ENCODE peak calls at places on chromosomes 4 and X, in seven cellular contexts. One of them, this sample, is unnamed.

GRCh38 chr4:99490286-99490685 is 20.5 kb upstream of the C4orf17 start:
- DNase-seq in psoas muscle: no peak
- DNase-seq in stomach: no peak
- DNase-seq in fibroblast of pulmonary artery: no peak
- DNase-seq in hepatocyte: no peak
- DNase-seq in GM12864: no peak
- DNase-seq in mammary epithelial cell: no peak
- DNase-seq in this sample: no peak

GRCh38 chrX:20248592-20249192 is 18.0 kb downstream of the RPS6KA3 start:
- DNase-seq in psoas muscle: no peak
- DNase-seq in stomach: no peak
- DNase-seq in fibroblast of pulmonary artery: no peak
- DNase-seq in hepatocyte: no peak
- DNase-seq in GM12864: no peak
- DNase-seq in mammary epithelial cell: no peak
- DNase-seq in this sample: no peak

GRCh38 chr4:27666943-27667342 is 806.3 kb downstream of the STIM2 start:
- DNase-seq in psoas muscle: no peak
- DNase-seq in stomach: no peak
- DNase-seq in fibroblast of pulmonary artery: no peak
- DNase-seq in hepatocyte: no peak
- DNase-seq in GM12864: no peak
- DNase-seq in mammary epithelial cell: peak
- DNase-seq in this sample: no peak

GRCh38 chr4:66178901-66179300 is 508.6 kb upstream of the EPHA5 start:
- DNase-seq in psoas muscle: no peak
- DNase-seq in stomach: no peak
- DNase-seq in fibroblast of pulmonary artery: peak
- DNase-seq in hepatocyte: no peak
- DNase-seq in GM12864: no peak
- DNase-seq in mammary epithelial cell: no peak
- DNase-seq in this sample: peak

GRCh38 chr4:99024481-99025275 is 29.2 kb downstream of the METAP1 start:
- DNase-seq in psoas muscle: no peak
- DNase-seq in stomach: no peak
- DNase-seq in fibroblast of pulmonary artery: no peak
- DNase-seq in hepatocyte: no peak
- DNase-seq in GM12864: no peak
- DNase-seq in mammary epithelial cell: peak
- DNase-seq in this sample: no peak

GRCh38 chr4:145819246-145820181 is 119.1 kb downstream of the ZNF827 start:
- DNase-seq in psoas muscle: no peak
- DNase-seq in stomach: no peak
- DNase-seq in fibroblast of pulmonary artery: no peak
- DNase-seq in hepatocyte: no peak
- DNase-seq in GM12864: no peak
- DNase-seq in mammary epithelial cell: no peak
- DNase-seq in this sample: no peak

GRCh38 chr4:89765966-89766365 is 71.0 kb downstream of the SNCA start:
- DNase-seq in psoas muscle: no peak
- DNase-seq in stomach: no peak
- DNase-seq in fibroblast of pulmonary artery: peak
- DNase-seq in hepatocyte: no peak
- DNase-seq in GM12864: no peak
- DNase-seq in mammary epithelial cell: peak
- DNase-seq in this sample: peak

GRCh38 chrX:47222776-47223350 is 4.4 kb downstream of the CDK16 start:
- DNase-seq in psoas muscle: no peak
- DNase-seq in stomach: no peak
- DNase-seq in fibroblast of pulmonary artery: no peak
- DNase-seq in hepatocyte: no peak
- DNase-seq in GM12864: no peak
- DNase-seq in mammary epithelial cell: no peak
- DNase-seq in this sample: no peak

GRCh38 chr4:52716364-52717151 is 34.7 kb downstream of the ERVMER34-1 start:
- DNase-seq in psoas muscle: no peak
- DNase-seq in stomach: no peak
- DNase-seq in fibroblast of pulmonary artery: no peak
- DNase-seq in hepatocyte: no peak
- DNase-seq in GM12864: no peak
- DNase-seq in mammary epithelial cell: no peak
- DNase-seq in this sample: no peak

GRCh38 chrX:24426921-24427746 is 38.0 kb upstream of the PDK3 start:
- DNase-seq in psoas muscle: no peak
- DNase-seq in stomach: no peak
- DNase-seq in fibroblast of pulmonary artery: peak
- DNase-seq in hepatocyte: peak
- DNase-seq in GM12864: no peak
- DNase-seq in mammary epithelial cell: peak
- DNase-seq in this sample: peak

GRCh38 chr4:304987-305680 is at the start of gene ZNF732:
- DNase-seq in psoas muscle: no peak
- DNase-seq in stomach: no peak
- DNase-seq in fibroblast of pulmonary artery: peak
- DNase-seq in hepatocyte: no peak
- DNase-seq in GM12864: no peak
- DNase-seq in mammary epithelial cell: peak
- DNase-seq in this sample: peak

GRCh38 chr4:55008166-55009056 is 117.0 kb downstream of the KDR start:
- DNase-seq in psoas muscle: no peak
- DNase-seq in stomach: no peak
- DNase-seq in fibroblast of pulmonary artery: peak
- DNase-seq in hepatocyte: no peak
- DNase-seq in GM12864: no peak
- DNase-seq in mammary epithelial cell: no peak
- DNase-seq in this sample: no peak

GRCh38 chrX:3678287-3678686 is 35.2 kb downstream of the PRKX start:
- DNase-seq in psoas muscle: no peak
- DNase-seq in stomach: no peak
- DNase-seq in fibroblast of pulmonary artery: peak
- DNase-seq in hepatocyte: no peak
- DNase-seq in GM12864: no peak
- DNase-seq in mammary epithelial cell: no peak
- DNase-seq in this sample: peak

GRCh38 chrX:110399497-110399896 is 40.8 kb downstream of the RTL9 start:
- DNase-seq in psoas muscle: no peak
- DNase-seq in stomach: no peak
- DNase-seq in fibroblast of pulmonary artery: no peak
- DNase-seq in hepatocyte: no peak
- DNase-seq in GM12864: no peak
- DNase-seq in mammary epithelial cell: no peak
- DNase-seq in this sample: no peak

GRCh38 chr4:16783119-16783518 is 115.3 kb downstream of the LDB2 start:
- DNase-seq in psoas muscle: no peak
- DNase-seq in stomach: no peak
- DNase-seq in fibroblast of pulmonary artery: peak
- DNase-seq in hepatocyte: peak
- DNase-seq in GM12864: no peak
- DNase-seq in mammary epithelial cell: no peak
- DNase-seq in this sample: no peak

GRCh38 chr4:168101026-168101425 is 8.7 kb downstream of the ANXA10 start:
- DNase-seq in psoas muscle: no peak
- DNase-seq in stomach: no peak
- DNase-seq in fibroblast of pulmonary artery: peak
- DNase-seq in hepatocyte: no peak
- DNase-seq in GM12864: no peak
- DNase-seq in mammary epithelial cell: no peak
- DNase-seq in this sample: peak

GRCh38 chrX:101417981-101418841 is 10.2 kb downstream of the HNRNPH2 start:
- DNase-seq in psoas muscle: peak
- DNase-seq in stomach: peak
- DNase-seq in fibroblast of pulmonary artery: no peak
- DNase-seq in hepatocyte: peak
- DNase-seq in GM12864: no peak
- DNase-seq in mammary epithelial cell: no peak
- DNase-seq in this sample: no peak

GRCh38 chr4:16785800-16786527 is 112.5 kb downstream of the LDB2 start:
- DNase-seq in psoas muscle: no peak
- DNase-seq in stomach: no peak
- DNase-seq in fibroblast of pulmonary artery: no peak
- DNase-seq in hepatocyte: peak
- DNase-seq in GM12864: no peak
- DNase-seq in mammary epithelial cell: no peak
- DNase-seq in this sample: no peak

GRCh38 chr4:30943356-30943755 is 223.2 kb downstream of the PCDH7 start:
- DNase-seq in psoas muscle: no peak
- DNase-seq in stomach: no peak
- DNase-seq in fibroblast of pulmonary artery: peak
- DNase-seq in hepatocyte: no peak
- DNase-seq in GM12864: no peak
- DNase-seq in mammary epithelial cell: no peak
- DNase-seq in this sample: peak

GRCh38 chr4:55866290-55866907 is 13.0 kb downstream of the EXOC1 start:
- DNase-seq in psoas muscle: no peak
- DNase-seq in stomach: no peak
- DNase-seq in fibroblast of pulmonary artery: peak
- DNase-seq in hepatocyte: peak
- DNase-seq in GM12864: peak
- DNase-seq in mammary epithelial cell: peak
- DNase-seq in this sample: peak

GRCh38 chr4:169068423-169068822 is 58.4 kb upstream of the CBR4 start:
- DNase-seq in psoas muscle: no peak
- DNase-seq in stomach: no peak
- DNase-seq in fibroblast of pulmonary artery: no peak
- DNase-seq in hepatocyte: no peak
- DNase-seq in GM12864: no peak
- DNase-seq in mammary epithelial cell: no peak
- DNase-seq in this sample: no peak

GRCh38 chrX:41870719-41871151 is 52.6 kb downstream of the CASK start:
- DNase-seq in psoas muscle: no peak
- DNase-seq in stomach: peak
- DNase-seq in fibroblast of pulmonary artery: no peak
- DNase-seq in hepatocyte: peak
- DNase-seq in GM12864: no peak
- DNase-seq in mammary epithelial cell: no peak
- DNase-seq in this sample: no peak

GRCh38 chr4:139556735-139557505 is 901 bp upstream of the SETD7 start:
- DNase-seq in psoas muscle: peak
- DNase-seq in stomach: peak
- DNase-seq in fibroblast of pulmonary artery: no peak
- DNase-seq in hepatocyte: peak
- DNase-seq in GM12864: no peak
- DNase-seq in mammary epithelial cell: peak
- DNase-seq in this sample: no peak

GRCh38 chr4:74014332-74014731 is 15.9 kb upstream of the CXCL5 start:
- DNase-seq in psoas muscle: no peak
- DNase-seq in stomach: no peak
- DNase-seq in fibroblast of pulmonary artery: peak
- DNase-seq in hepatocyte: no peak
- DNase-seq in GM12864: no peak
- DNase-seq in mammary epithelial cell: no peak
- DNase-seq in this sample: peak

GRCh38 chr4:17124767-17125166 is 226.3 kb upstream of the LDB2 start:
- DNase-seq in psoas muscle: no peak
- DNase-seq in stomach: no peak
- DNase-seq in fibroblast of pulmonary artery: no peak
- DNase-seq in hepatocyte: no peak
- DNase-seq in GM12864: no peak
- DNase-seq in mammary epithelial cell: no peak
- DNase-seq in this sample: no peak

DNA sequence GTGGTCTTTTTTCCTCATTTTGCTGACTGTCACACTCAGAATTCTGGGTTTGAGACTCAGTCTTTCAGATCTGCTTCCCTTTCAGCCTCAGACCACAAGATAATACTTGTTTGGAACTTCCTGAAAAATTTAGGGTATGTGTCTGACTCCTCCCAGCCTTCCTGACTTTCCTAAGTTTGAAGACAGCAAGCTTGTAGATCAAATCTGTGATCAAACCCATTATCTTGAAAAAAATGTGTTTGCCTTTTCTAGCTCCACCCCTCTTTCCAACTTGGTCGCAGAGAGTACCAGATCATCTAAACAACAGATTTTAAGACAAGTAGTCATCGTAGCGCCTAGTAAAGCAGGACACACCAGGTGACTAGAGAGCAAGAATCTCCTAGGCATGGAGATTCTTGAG is 9.9 kb downstream of the BCAP31 start:
- DNase-seq in psoas muscle: no peak
- DNase-seq in stomach: no peak
- DNase-seq in fibroblast of pulmonary artery: no peak
- DNase-seq in hepatocyte: no peak
- DNase-seq in GM12864: no peak
- DNase-seq in mammary epithelial cell: no peak
- DNase-seq in this sample: no peak
- TF ChIP-seq CTCF in psoas muscle: no peak
- TF ChIP-seq CTCF in stomach: no peak
- TF ChIP-seq CTCF in fibroblast of pulmonary artery: no peak
- TF ChIP-seq CTCF in hepatocyte: no peak
- TF ChIP-seq CTCF in GM12864: no peak
- TF ChIP-seq CTCF in mammary epithelial cell: no peak
- TF ChIP-seq CTCF in this sample: no peak

GRCh38 chrX:49230500-49231232 is 2.5 kb downstream of the CACNA1F start:
- DNase-seq in psoas muscle: peak
- DNase-seq in stomach: peak
- DNase-seq in fibroblast of pulmonary artery: no peak
- DNase-seq in hepatocyte: peak
- DNase-seq in GM12864: no peak
- DNase-seq in mammary epithelial cell: no peak
- DNase-seq in this sample: no peak
- H3K4me3 ChIP-seq in psoas muscle: peak
- H3K4me3 ChIP-seq in stomach: peak
- H3K4me3 ChIP-seq in fibroblast of pulmonary artery: no peak
- H3K4me3 ChIP-seq in hepatocyte: no peak
- H3K4me3 ChIP-seq in GM12864: peak
- H3K4me3 ChIP-seq in mammary epithelial cell: no peak
- H3K4me3 ChIP-seq in this sample: no peak

GRCh38 chrX:36436286-36436860 is 516.8 kb downstream of the CFAP47 start:
- DNase-seq in psoas muscle: no peak
- DNase-seq in stomach: no peak
- DNase-seq in fibroblast of pulmonary artery: no peak
- DNase-seq in hepatocyte: no peak
- DNase-seq in GM12864: no peak
- DNase-seq in mammary epithelial cell: no peak
- DNase-seq in this sample: no peak

GRCh38 chrX:36434521-36434920 is 515.0 kb downstream of the CFAP47 start:
- DNase-seq in psoas muscle: no peak
- DNase-seq in stomach: no peak
- DNase-seq in fibroblast of pulmonary artery: peak
- DNase-seq in hepatocyte: no peak
- DNase-seq in GM12864: no peak
- DNase-seq in mammary epithelial cell: no peak
- DNase-seq in this sample: no peak

DNA sequence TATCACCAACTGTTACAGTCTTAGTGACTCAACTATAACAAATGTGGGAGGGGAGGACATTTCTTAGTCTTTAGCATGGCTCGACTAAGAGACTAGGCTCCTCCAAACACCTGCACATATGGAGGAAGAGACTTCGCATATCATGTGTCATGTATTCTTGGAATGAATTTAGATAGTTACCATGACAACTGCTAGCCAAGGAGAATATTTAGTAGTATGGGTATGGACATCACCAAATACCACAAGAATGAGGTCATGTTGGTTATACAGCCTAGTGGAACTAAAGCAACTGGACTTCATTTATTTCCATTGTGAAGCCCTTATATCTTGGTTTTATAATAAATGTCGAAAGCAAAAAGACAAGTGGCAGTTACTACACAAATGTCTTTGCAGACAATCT is 512.3 kb downstream of the CFAP47 start:
- DNase-seq in psoas muscle: no peak
- DNase-seq in stomach: no peak
- DNase-seq in fibroblast of pulmonary artery: peak
- DNase-seq in hepatocyte: peak
- DNase-seq in GM12864: no peak
- DNase-seq in mammary epithelial cell: peak
- DNase-seq in this sample: no peak
- TF ChIP-seq CTCF in psoas muscle: no peak
- TF ChIP-seq CTCF in stomach: no peak
- TF ChIP-seq CTCF in fibroblast of pulmonary artery: no peak
- TF ChIP-seq CTCF in hepatocyte: no peak
- TF ChIP-seq CTCF in GM12864: no peak
- TF ChIP-seq CTCF in mammary epithelial cell: no peak
- TF ChIP-seq CTCF in this sample: no peak

GRCh38 chrX:14871767-14872166 is 1.1 kb downstream of the FANCB start:
- DNase-seq in psoas muscle: no peak
- DNase-seq in stomach: no peak
- DNase-seq in fibroblast of pulmonary artery: no peak
- DNase-seq in hepatocyte: no peak
- DNase-seq in GM12864: no peak
- DNase-seq in mammary epithelial cell: no peak
- DNase-seq in this sample: no peak
- H3K4me3 ChIP-seq in psoas muscle: no peak
- H3K4me3 ChIP-seq in stomach: no peak
- H3K4me3 ChIP-seq in fibroblast of pulmonary artery: no peak
- H3K4me3 ChIP-seq in hepatocyte: no peak
- H3K4me3 ChIP-seq in GM12864: peak
- H3K4me3 ChIP-seq in mammary epithelial cell: peak
- H3K4me3 ChIP-seq in this sample: no peak

This sample was measured in fibroblast of the aortic adventitia.